ENCODE peak calls at places on chromosomes 6 and 20, in eight cellular contexts. X, Y, K, L, O, W, H and N are unnamed samples. For H3K36me3, the result is how much of the 10 kb centered on the place peaks cover.

GRCh38 chr6:19892250-19892649 is 55.1 kb downstream of the ID4 start:
- DNase-seq in W (no peak), Y (no peak), O (peak), H (no peak), L (no peak), K (peak), X (peak), N (no peak)

GRCh38 chr6:169168302-169168630 is 85.4 kb downstream of the THBS2 start:
- DNase-seq in W (no peak), O (no peak), L (no peak), Y (no peak), K (no peak), X (no peak), H (no peak), N (no peak)

GRCh38 chr6:150169609-150170008 is 26.8 kb downstream of the PPP1R14C start:
- DNase-seq in Y (no peak), X (no peak), W (no peak), O (peak), H (no peak), K (no peak), L (no peak), N (peak)

GRCh38 chr6:138520463-138520862 is 21.2 kb upstream of the NHSL1 start:
- DNase-seq in L (no peak), Y (no peak), K (no peak), X (no peak), W (no peak), H (peak), O (no peak), N (no peak)

GRCh38 chr6:45946887-45947286 is 68.8 kb downstream of the CLIC5 start:
- DNase-seq in O (no peak), X (no peak), W (no peak), L (no peak), H (no peak), Y (no peak), K (no peak), N (no peak)

GRCh38 chr6:23535071-23535470 is 590.9 kb upstream of the NRSN1 start:
- DNase-seq in K (no peak), L (no peak), X (no peak), Y (no peak), H (no peak), W (no peak), O (no peak), N (no peak)

GRCh38 chr6:31126416-31127175 is 6.3 kb upstream of the CDSN start:
- DNase-seq in X (no peak), Y (no peak), L (no peak), O (no peak), K (no peak), W (no peak), H (no peak), N (no peak)

GRCh38 chr6:91659881-91660280 is 1073.0 kb upstream of the MAP3K7 start:
- DNase-seq in K (no peak), X (no peak), O (no peak), L (no peak), H (no peak), W (no peak), Y (no peak), N (no peak)

GRCh38 chr6:42692151-42692911 is 30.1 kb downstream of the PRPH2 start:
- DNase-seq in L (no peak), Y (no peak), K (no peak), W (no peak), H (no peak), O (no peak), X (no peak), N (no peak)

GRCh38 chr6:32982702-32983492 is 14.5 kb downstream of the BRD2 start:
- DNase-seq in O (no peak), Y (no peak), L (no peak), H (no peak), K (no peak), W (no peak), X (no peak), N (no peak)

GRCh38 chr20:17680128-17680835 is 1.8 kb downstream of the RRBP1 start:
- DNase-seq in W (peak), O (peak), K (peak), L (peak), X (peak), H (no peak), Y (peak), N (no peak)

GRCh38 chr6:8481727-8482126 is 46.4 kb upstream of the SLC35B3 start:
- DNase-seq in H (no peak), W (peak), L (no peak), K (no peak), O (no peak), X (no peak), Y (no peak), N (no peak)

GRCh38 chr20:33000802-33001466 is 3.3 kb downstream of the SUN5 start:
- DNase-seq in L (no peak), H (no peak), K (no peak), X (no peak), Y (no peak), O (no peak), W (no peak), N (no peak)

GRCh38 chr20:50438986-50439407 is 71.2 kb upstream of the PTPN1 start:
- DNase-seq in Y (no peak), X (no peak), L (no peak), W (no peak), K (no peak), H (no peak), O (peak), N (no peak)

GRCh38 chr6:44381739-44382138 is 5.8 kb upstream of the CDC5L start:
- DNase-seq in O (no peak), K (peak), H (no peak), W (no peak), Y (no peak), L (no peak), X (no peak), N (no peak)

GRCh38 chr20:5716953-5717352 is 33.2 kb upstream of the SHLD1 start:
- DNase-seq in X (no peak), H (no peak), Y (no peak), O (no peak), L (no peak), W (no peak), K (no peak), N (no peak)

GRCh38 chr20:5719861-5720401 is 30.3 kb upstream of the SHLD1 start:
- DNase-seq in K (no peak), W (no peak), H (no peak), O (peak), X (no peak), L (no peak), Y (no peak), N (no peak)

GRCh38 chr20:5720696-5721095 is 29.5 kb upstream of the SHLD1 start:
- DNase-seq in H (no peak), W (no peak), K (no peak), O (no peak), L (no peak), X (no peak), Y (no peak), N (no peak)

GRCh38 chr20:5715068-5715841 is 34.9 kb upstream of the SHLD1 start:
- DNase-seq in X (no peak), O (peak), Y (no peak), W (no peak), L (no peak), K (no peak), H (peak), N (no peak)

GRCh38 chr20:5718896-5719595 is 31.2 kb upstream of the SHLD1 start:
- DNase-seq in H (no peak), X (no peak), L (peak), W (no peak), Y (no peak), O (no peak), K (no peak), N (no peak)
- TF ChIP-seq CTCF in H (no peak), X (no peak), L (no peak), W (no peak), Y (no peak), O (no peak), K (no peak), N (no peak)

DNA sequence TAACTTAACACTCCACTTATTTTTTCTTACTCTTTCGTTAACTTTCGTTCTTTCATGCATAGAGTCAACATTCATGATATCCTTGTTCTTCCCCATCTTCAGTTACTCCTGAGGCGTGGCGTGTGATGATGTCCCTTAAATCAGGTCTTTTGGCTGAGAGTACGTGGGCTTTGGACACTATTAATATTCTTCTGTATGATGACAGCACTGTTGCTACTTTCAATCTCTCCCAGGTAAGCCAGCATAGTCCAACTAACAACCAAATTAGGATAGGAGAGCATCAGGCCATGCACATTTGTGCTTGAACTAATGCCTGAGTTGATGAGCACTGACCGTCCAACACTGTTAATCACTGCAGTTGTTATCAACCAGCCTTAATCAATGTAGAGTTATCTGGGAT is 119.6 kb downstream of the TMEM242 start:
- DNase-seq in Y (no peak), O (no peak), K (no peak), H (no peak), L (no peak), W (no peak), X (no peak), N (no peak)
- H3K4me3 ChIP-seq in Y (no peak), O (no peak), K (no peak), H (no peak), L (no peak), W (no peak), X (no peak), N (no peak)

DNA sequence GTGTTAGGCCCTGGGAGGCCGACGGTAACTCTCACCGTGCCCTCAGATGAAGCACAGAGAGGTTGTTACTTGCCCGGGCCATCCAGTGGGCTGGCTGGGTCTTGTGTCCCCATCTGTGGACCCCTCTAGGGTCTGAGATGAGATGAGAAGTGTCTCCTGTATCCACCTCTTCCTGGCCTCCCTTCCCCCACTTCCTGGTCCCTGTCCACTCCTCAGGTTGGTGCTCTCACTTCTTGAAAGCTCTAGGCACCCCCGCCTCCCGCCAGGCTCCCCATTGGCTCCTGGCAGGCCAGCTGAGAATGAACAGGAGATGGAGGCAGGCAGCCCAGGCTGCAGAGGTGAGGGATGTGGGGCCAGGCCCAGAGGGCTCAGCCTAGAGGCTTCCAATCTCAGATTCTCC is 1.5 kb downstream of the MMP24OS start:
- DNase-seq in O (no peak), Y (no peak), X (no peak), H (no peak), W (no peak), L (no peak), K (no peak), N (no peak)
- H3K36me3 ChIP-seq in O (under half), Y (under half), X (half or more), H (under half), W (under half), L (under half), K (under half), N (under half)

DNA sequence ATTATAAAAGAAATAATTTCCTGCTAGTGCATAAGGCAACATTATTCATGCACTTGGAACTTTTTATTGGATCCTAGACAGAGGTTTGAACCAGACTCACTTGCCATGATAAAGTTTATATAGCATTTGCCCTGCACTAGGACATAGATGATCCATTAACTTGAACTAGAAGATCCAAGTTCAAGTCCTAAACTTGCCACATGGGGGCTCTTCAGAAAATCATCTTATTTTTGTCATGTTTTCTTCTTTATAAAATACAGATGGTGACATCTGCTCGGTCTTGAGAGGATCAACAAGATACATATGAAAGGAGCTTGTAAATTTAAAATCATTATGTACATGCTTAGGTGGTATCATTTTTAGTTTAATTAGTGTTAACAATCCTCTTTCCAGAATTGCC is 94.5 kb downstream of the SIM1 start:
- DNase-seq in H (peak), Y (no peak), W (peak), O (no peak), X (no peak), K (no peak), L (no peak), N (no peak)
- TF ChIP-seq CTCF in H (peak), Y (no peak), W (peak), O (no peak), X (no peak), K (no peak), L (no peak), N (peak)